ENCODE peak calls at places on chromosomes 1 and 21, in five cellular contexts. I, X, L, B and N are unnamed samples.

GRCh38 chr1:155080250-155081228 is 1.9 kb downstream of the EFNA3 start:
- DNase-seq in I (no peak), X (no peak), L (no peak), B (no peak), N (peak; percentile 85)

GRCh38 chr1:245056913-245057312 is 97.9 kb upstream of the KIF26B start:
- DNase-seq in I (no peak), X (no peak), L (no peak), B (no peak), N (no peak)

GRCh38 chr1:217982711-217983405 is 302.2 kb upstream of the RRP15 start:
- DNase-seq in I (no peak), X (no peak), L (no peak), B (no peak), N (no peak)

GRCh38 chr1:210728437-210729149 is 399.9 kb downstream of the HHAT start:
- DNase-seq in I (no peak), X (no peak), L (no peak), B (no peak), N (no peak)

GRCh38 chr21:39444406-39445145 is 1.0 kb downstream of the LCA5L start:
- DNase-seq in I (no peak), X (no peak), L (no peak), B (no peak), N (no peak)

GRCh38 chr1:27934818-27935549 is at the start of gene SMPDL3B:
- DNase-seq in I (no peak), X (no peak), L (peak; percentile 82), B (peak; percentile 64), N (no peak)

GRCh38 chr1:243831463-243831862 is 18.6 kb downstream of the AKT3 start:
- DNase-seq in I (no peak), X (no peak), L (no peak), B (no peak), N (no peak)

GRCh38 chr1:168035345-168035744 is 98.5 kb upstream of the MPC2 start:
- DNase-seq in I (no peak), X (no peak), L (no peak), B (peak; percentile 11), N (no peak)

GRCh38 chr1:21875621-21876063 is 61.5 kb downstream of the HSPG2 start:
- DNase-seq in I (no peak), X (no peak), L (no peak), B (no peak), N (no peak)

GRCh38 chr1:248821101-248821500 is 4.6 kb downstream of the SH3BP5L start:
- DNase-seq in I (peak; percentile 7), X (peak; percentile 20), L (no peak), B (peak; percentile 56), N (peak; percentile 58)

GRCh38 chr1:160779662-160780397 is 16.1 kb upstream of the LY9 start:
- DNase-seq in I (no peak), X (no peak), L (no peak), B (peak; percentile 70), N (no peak)

GRCh38 chr1:184036517-184036949 is 995 bp downstream of the COLGALT2 start:
- DNase-seq in I (no peak), X (no peak), L (peak; percentile 49), B (peak; percentile 11), N (peak; percentile 70)

GRCh38 chr1:49364676-49365075 is 588.0 kb upstream of the BEND5 start:
- DNase-seq in I (no peak), X (no peak), L (no peak), B (no peak), N (no peak)

GRCh38 chr1:46194641-46195179 is 3.5 kb downstream of the POMGNT1 start:
- DNase-seq in I (no peak), X (no peak), L (no peak), B (no peak), N (no peak)

GRCh38 chr1:245258271-245258920 is 103.6 kb downstream of the KIF26B start:
- DNase-seq in I (no peak), X (no peak), L (no peak), B (no peak), N (no peak)

GRCh38 chr1:85449356-85449755 is 15.6 kb downstream of the DDAH1 start:
- DNase-seq in I (no peak), X (no peak), L (no peak), B (no peak), N (no peak)

GRCh38 chr1:175146535-175147213 is 45.9 kb downstream of the KIAA0040 start:
- DNase-seq in I (peak; percentile 40), X (peak; percentile 44), L (peak; percentile 77), B (peak; percentile 60), N (peak; percentile 77)

GRCh38 chr1:19047373-19047772 is 90.9 kb upstream of the IFFO2 start:
- DNase-seq in I (no peak), X (no peak), L (peak; percentile 21), B (no peak), N (no peak)

GRCh38 chr1:31434101-31434871 is 21.3 kb downstream of the SERINC2 start:
- DNase-seq in I (no peak), X (no peak), L (no peak), B (no peak), N (no peak)

GRCh38 chr1:178536844-178537371 is 24.0 kb downstream of the TEX35 start:
- DNase-seq in I (no peak), X (no peak), L (no peak), B (peak; percentile 82), N (no peak)

GRCh38 chr1:66557157-66557556 is 23.2 kb downstream of the SGIP1 start:
- DNase-seq in I (no peak), X (no peak), L (no peak), B (no peak), N (no peak)

GRCh38 chr1:154941332-154941995 is 4.9 kb upstream of the PMVK start:
- DNase-seq in I (no peak), X (no peak), L (no peak), B (no peak), N (no peak)

GRCh38 chr1:109290998-109291397 is 8.1 kb upstream of the PSRC1 start:
- DNase-seq in I (no peak), X (no peak), L (peak; percentile 83), B (no peak), N (no peak)

GRCh38 chr1:60132985-60133673 is 59.6 kb upstream of the C1orf87 start:
- DNase-seq in I (no peak), X (no peak), L (no peak), B (no peak), N (no peak)

GRCh38 chr1:180382326-180383115 is 119.9 kb downstream of the ACBD6 start:
- DNase-seq in I (no peak), X (no peak), L (no peak), B (no peak), N (no peak)

GRCh38 chr1:247895163-247895637 is at the start of gene OR2W3:
- DNase-seq in I (no peak), X (no peak), L (no peak), B (no peak), N (no peak)

GRCh38 chr1:39672551-39672947 is 642 bp upstream of the NT5C1A start:
- DNase-seq in I (no peak), X (no peak), L (no peak), B (no peak), N (no peak)

GRCh38 chr1:52032785-52033131 is 852 bp downstream of the KTI12 start:
- DNase-seq in I (peak; percentile 19), X (peak; percentile 24), L (peak; percentile 55), B (peak; percentile 32), N (no peak)

GRCh38 chr1:64864018-64864945 is 102.1 kb downstream of the JAK1 start:
- DNase-seq in I (peak; percentile 68), X (no peak), L (peak; percentile 81), B (peak; percentile 12), N (no peak)

GRCh38 chr1:15288173-15288926 is 41.3 kb downstream of the FHAD1 start:
- DNase-seq in I (no peak), X (no peak), L (no peak), B (peak; percentile 54), N (no peak)

GRCh38 chr1:24119859-24120756 is 8.2 kb upstream of the MYOM3 start:
- DNase-seq in I (no peak), X (no peak), L (peak; percentile 66), B (no peak), N (no peak)

GRCh38 chr1:206751891-206752290 is 18.7 kb upstream of the IL19 start:
- DNase-seq in I (no peak), X (no peak), L (no peak), B (no peak), N (no peak)

GRCh38 chr1:201044119-201044518 is 20.6 kb upstream of the KIF21B start:
- DNase-seq in I (no peak), X (no peak), L (no peak), B (no peak), N (no peak)

DNA sequence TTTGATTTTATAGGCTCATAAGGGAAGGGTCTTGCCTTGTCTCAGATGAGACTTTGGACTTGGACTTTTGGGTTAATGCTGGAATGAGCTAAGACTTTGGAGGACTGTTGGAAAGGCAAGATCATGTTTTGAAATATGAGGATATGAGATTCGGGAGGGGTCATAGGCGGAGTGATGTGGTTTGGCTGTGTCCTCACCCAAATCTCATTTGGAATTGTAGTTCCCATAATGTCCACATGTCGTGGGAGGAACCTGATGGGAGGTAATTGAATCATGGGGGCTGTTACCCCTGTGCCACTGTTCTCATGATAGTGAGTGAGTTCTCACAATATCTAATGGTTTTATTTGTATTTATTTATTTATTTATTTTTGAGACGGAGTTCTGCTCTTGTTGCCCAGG is 6.9 kb upstream of the CSDE1 start:
- DNase-seq in I (no peak), X (no peak), L (no peak), B (no peak), N (no peak)
- TF ChIP-seq CTCF in I (no peak), X (no peak), L (no peak), B (no peak), N (peak; percentile 59)

DNA sequence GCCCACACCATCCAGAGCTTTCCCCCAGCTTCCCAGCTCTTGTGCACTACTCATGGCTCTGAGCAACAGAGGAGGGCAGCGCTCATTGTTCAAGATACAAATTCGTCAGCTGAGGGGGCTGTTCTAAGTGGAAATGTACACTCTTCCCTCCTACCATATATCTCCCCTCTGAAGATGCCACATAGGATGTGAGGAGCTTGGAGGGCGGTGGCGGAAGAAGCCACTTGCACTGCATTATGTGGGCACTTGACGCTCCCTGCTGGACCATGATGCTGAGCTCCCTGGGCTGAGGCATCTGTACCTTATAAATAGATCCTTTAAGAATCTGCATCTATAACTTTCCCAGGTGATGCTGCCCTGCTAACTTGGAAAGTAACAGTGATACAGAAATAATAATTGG is 477.6 kb upstream of the DEPDC1 start:
- DNase-seq in I (no peak), X (no peak), L (no peak), B (no peak), N (no peak)
- TF ChIP-seq CTCF in I (no peak), X (no peak), L (no peak), B (no peak), N (no peak)

GRCh38 chr1:205423248-205423647 is 1.4 kb upstream of the LEMD1 start:
- DNase-seq in I (no peak), X (no peak), L (no peak), B (no peak), N (no peak)
- TF ChIP-seq CTCF in I (no peak), X (no peak), L (no peak), B (peak; percentile 9), N (peak; percentile 25)

GRCh38 chr1:241612533-241613505 is 27.4 kb downstream of the CHML start:
- DNase-seq in I (no peak), X (no peak), L (no peak), B (peak; percentile 78), N (no peak)

GRCh38 chr1:241614144-241614543 is 26.0 kb downstream of the CHML start:
- DNase-seq in I (no peak), X (no peak), L (no peak), B (no peak), N (no peak)

GRCh38 chr1:241608379-241609033 is 31.7 kb downstream of the CHML start:
- DNase-seq in I (no peak), X (no peak), L (no peak), B (no peak), N (no peak)

GRCh38 chr1:241610056-241610815 is 29.9 kb downstream of the CHML start:
- DNase-seq in I (no peak), X (no peak), L (no peak), B (peak; percentile 86), N (no peak)

GRCh38 chr1:241611063-241611462 is 29.1 kb downstream of the CHML start:
- DNase-seq in I (no peak), X (no peak), L (no peak), B (peak; percentile 90), N (no peak)
- TF ChIP-seq CTCF in I (no peak), X (peak; percentile 34), L (peak; percentile 64), B (peak; percentile 86), N (peak; percentile 84)